ENCODE peak calls at places on chromosomes 5 and 9, in seven cellular contexts. F is AG10803, T is spleen, L is HFF-Myc, V is epithelial cell of esophagus, R is hepatocyte, D is tibial artery. G is an unnamed sample.

GRCh38 chr5:136731241-136731885 is 366.0 kb upstream of the TRPC7 start:
- DNase-seq in F (no peak), T (no peak), L (no peak), V (no peak), R (peak; percentile 10), D (no peak), G (peak; percentile 50)

GRCh38 chr5:126970517-126971017 is 59.8 kb downstream of the MARCHF3 start:
- DNase-seq in F (peak; percentile 89), T (no peak), L (peak; percentile 32), V (no peak), R (no peak), D (no peak), G (peak; percentile 34)

GRCh38 chr5:132103380-132103951 is 29.9 kb downstream of the CSF2 start:
- DNase-seq in F (peak; percentile 92), T (peak; percentile 83), L (peak; percentile 81), V (peak; percentile 87), R (peak; percentile 78), D (peak; percentile 94), G (peak; percentile 82)

GRCh38 chr9:2210201-2210600 is 195.1 kb downstream of the SMARCA2 start:
- DNase-seq in F (no peak), T (no peak), L (no peak), V (peak; percentile 29), R (no peak), D (no peak), G (no peak)

GRCh38 chr9:19994296-19994695 is 205.5 kb upstream of the SLC24A2 start:
- DNase-seq in F (peak; percentile 23), T (no peak), L (no peak), V (peak; percentile 74), R (no peak), D (no peak), G (peak; percentile 48)

GRCh38 chr9:87564706-87565335 is 67.2 kb downstream of the DAPK1 start:
- DNase-seq in F (no peak), T (no peak), L (no peak), V (no peak), R (no peak), D (no peak), G (no peak)

GRCh38 chr9:110782701-110783100 is 114.1 kb downstream of the MUSK start:
- DNase-seq in F (no peak), T (no peak), L (no peak), V (peak; percentile 13), R (no peak), D (no peak), G (no peak)

GRCh38 chr9:16039988-16040761 is 487.3 kb downstream of the CCDC171 start:
- DNase-seq in F (no peak), T (no peak), L (no peak), V (no peak), R (peak; percentile 39), D (no peak), G (peak; percentile 90)

GRCh38 chr5:126745259-126745992 is 31.5 kb upstream of the LMNB1 start:
- DNase-seq in F (no peak), T (no peak), L (no peak), V (no peak), R (no peak), D (no peak), G (no peak)

GRCh38 chr9:103804077-103804735 is 289.9 kb upstream of the SMC2 start:
- DNase-seq in F (no peak), T (no peak), L (no peak), V (peak; percentile 84), R (no peak), D (no peak), G (no peak)

GRCh38 chr5:111984044-111984443 is 227.1 kb upstream of the NREP start:
- DNase-seq in F (peak; percentile 94), T (no peak), L (peak; percentile 49), V (peak; percentile 34), R (no peak), D (no peak), G (peak; percentile 87)

GRCh38 chr9:72352911-72353388 is 12.1 kb downstream of the ZFAND5 start:
- DNase-seq in F (no peak), T (no peak), L (no peak), V (peak; percentile 26), R (no peak), D (no peak), G (no peak)

GRCh38 chr5:55187370-55187769 is 14.4 kb upstream of the CDC20B start:
- DNase-seq in F (no peak), T (no peak), L (no peak), V (peak; percentile 65), R (peak; percentile 9), D (no peak), G (no peak)

GRCh38 chr5:157651011-157651611 is 1.1 kb downstream of the SOX30 start:
- DNase-seq in F (no peak), T (no peak), L (no peak), V (no peak), R (no peak), D (no peak), G (no peak)

GRCh38 chr9:14347408-14348224 is 33.7 kb upstream of the NFIB start:
- DNase-seq in F (peak; percentile 3), T (no peak), L (no peak), V (peak; percentile 66), R (no peak), D (peak; percentile 89), G (no peak)

GRCh38 chr5:138180183-138180782 is 1.4 kb downstream of the KIF20A start:
- DNase-seq in F (peak; percentile 52), T (no peak), L (peak; percentile 54), V (peak; percentile 82), R (peak; percentile 68), D (no peak), G (peak; percentile 20)

GRCh38 chr5:83494102-83494620 is 22.6 kb downstream of the VCAN start:
- DNase-seq in F (no peak), T (no peak), L (no peak), V (peak; percentile 29), R (no peak), D (no peak), G (no peak)

GRCh38 chr5:56167522-56167921 is 65.6 kb downstream of the ANKRD55 start:
- DNase-seq in F (no peak), T (no peak), L (no peak), V (no peak), R (no peak), D (no peak), G (no peak)

GRCh38 chr5:50846261-50846660 is 179.8 kb downstream of the PARP8 start:
- DNase-seq in F (no peak), T (no peak), L (no peak), V (no peak), R (no peak), D (no peak), G (no peak)

GRCh38 chr9:3874472-3875370 is 348.9 kb upstream of the RFX3 start:
- DNase-seq in F (no peak), T (no peak), L (no peak), V (no peak), R (no peak), D (no peak), G (no peak)

GRCh38 chr5:52945040-52945439 is 44.1 kb upstream of the ITGA2 start:
- DNase-seq in F (no peak), T (no peak), L (no peak), V (no peak), R (no peak), D (no peak), G (no peak)
- H3K4me3 ChIP-seq in F (peak overlapping the region; percentile 42), T (peak overlapping the region; percentile 24), L (no peak overlapping the region), V (no peak overlapping the region), R (no peak overlapping the region), D (peak overlapping the region; percentile 23), G (no peak overlapping the region)

GRCh38 chr5:168114444-168115017 is 176.9 kb upstream of the WWC1 start:
- DNase-seq in F (peak; percentile 54), T (no peak), L (no peak), V (peak; percentile 72), R (peak; percentile 77), D (no peak), G (no peak)
- TF ChIP-seq CTCF in F (peak; percentile 73), T (peak; percentile 48), L (peak; percentile 88), V (peak; percentile 82), R (peak; percentile 56), D (no peak), G (peak; percentile 83)

GRCh38 chr5:67605730-67606585 is 409.4 kb upstream of the CD180 start:
- DNase-seq in F (no peak), T (no peak), L (no peak), V (no peak), R (no peak), D (no peak), G (no peak)
- H3K4me3 ChIP-seq in F (no peak overlapping the region), T (no peak overlapping the region), L (no peak overlapping the region), V (no peak overlapping the region), R (no peak overlapping the region), D (no peak overlapping the region), G (no peak overlapping the region)

GRCh38 chr5:130136300-130136699 is 232.0 kb downstream of the CHSY3 start:
- DNase-seq in F (peak; percentile 56), T (no peak), L (no peak), V (no peak), R (no peak), D (no peak), G (no peak)

GRCh38 chr5:130138406-130139060 is 234.3 kb downstream of the CHSY3 start:
- DNase-seq in F (no peak), T (no peak), L (no peak), V (peak; percentile 15), R (no peak), D (no peak), G (no peak)

DNA sequence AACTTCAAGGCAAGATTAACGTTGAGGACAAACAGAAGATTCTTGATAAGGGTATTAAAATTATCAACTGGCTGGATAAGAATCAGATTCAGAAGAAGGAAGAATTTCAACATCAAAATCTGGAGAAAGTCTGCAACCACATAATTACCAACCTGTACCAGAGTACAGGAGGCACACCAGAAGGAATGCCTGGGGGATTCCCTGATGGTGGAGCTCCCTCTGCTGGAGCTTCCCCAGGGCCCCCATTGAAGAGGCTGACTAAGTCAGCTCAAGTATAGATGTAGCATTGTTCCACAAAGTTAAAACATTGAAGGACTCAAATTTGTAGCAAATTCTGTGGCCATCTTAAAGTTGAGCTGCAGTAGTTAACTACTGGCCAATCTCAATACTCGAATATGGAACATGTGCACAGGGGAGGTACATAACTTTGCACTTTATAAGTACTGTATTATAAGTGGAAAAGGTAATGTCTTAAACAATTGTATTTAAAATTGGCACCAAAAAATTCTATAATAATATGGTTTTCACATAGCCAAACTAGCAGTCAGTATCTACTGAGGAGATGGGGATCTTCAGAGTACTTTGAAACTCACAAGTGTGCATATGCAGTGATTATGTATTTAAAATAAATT is 237.5 kb downstream of the CHSY3 start:
- DNase-seq in F (peak; percentile 47), T (no peak), L (peak; percentile 11), V (peak; percentile 64), R (peak; percentile 70), D (no peak), G (no peak)
- TF ChIP-seq CTCF in F (peak; percentile 87), T (peak; percentile 52), L (peak; percentile 75), V (peak; percentile 65), R (peak; percentile 59), D (peak; percentile 36), G (peak; percentile 75)

GRCh38 chr5:169991115-169991514 is 10.8 kb upstream of the INSYN2B start:
- DNase-seq in F (no peak), T (no peak), L (no peak), V (no peak), R (no peak), D (no peak), G (no peak)

GRCh38 chr5:169992789-169993188 is 12.5 kb upstream of the INSYN2B start:
- DNase-seq in F (no peak), T (no peak), L (no peak), V (no peak), R (no peak), D (no peak), G (no peak)

DNA sequence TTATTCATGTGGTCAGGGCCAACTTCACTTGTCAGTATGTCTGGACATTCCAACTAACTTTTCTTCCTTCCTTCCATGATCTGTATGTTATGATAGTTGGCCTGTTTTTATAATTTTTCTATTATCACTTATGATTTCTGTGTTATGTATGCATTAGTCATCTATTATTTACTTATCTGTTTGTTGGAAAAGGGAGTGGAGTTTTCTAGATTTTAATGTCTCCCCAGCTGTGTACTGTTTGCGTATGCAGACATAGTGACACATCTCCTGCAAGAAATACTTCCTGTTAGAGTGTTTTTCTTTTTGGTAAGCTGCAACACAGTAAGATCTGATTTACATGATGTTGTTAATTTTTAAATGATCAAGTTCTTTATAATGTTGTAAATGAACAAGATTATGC is 8.7 kb upstream of the INSYN2B start:
- DNase-seq in F (no peak), T (no peak), L (no peak), V (peak; percentile 70), R (no peak), D (no peak), G (no peak)
- H3K4me3 ChIP-seq in F (no peak overlapping the region), T (no peak overlapping the region), L (no peak overlapping the region), V (no peak overlapping the region), R (no peak overlapping the region), D (no peak overlapping the region), G (no peak overlapping the region)